ENCODE peak calls at places on chromosomes 16 and 17, in nine cellular contexts. One of them, this sample, is unnamed.

GRCh38 chr16:57091990-57092785 is at the start of gene CPNE2:
- DNase-seq in H1: no peak
- DNase-seq in vagina: no peak
- DNase-seq in endothelial cell of umbilical vein: peak; percentile 65
- DNase-seq in stomach: peak; percentile 59
- DNase-seq in SK-N-MC: no peak
- DNase-seq in HCT116: no peak
- DNase-seq in prostate gland: peak; percentile 54
- DNase-seq in SK-N-SH: peak; percentile 95
- DNase-seq in this sample: no peak

GRCh38 chr17:48351916-48352332 is 78.1 kb downstream of the SKAP1 start:
- DNase-seq in endothelial cell of umbilical vein: peak; percentile 69
- DNase-seq in prostate gland: no peak
- DNase-seq in HCT116: peak; percentile 46
- DNase-seq in H1: no peak
- DNase-seq in stomach: no peak
- DNase-seq in SK-N-SH: peak; percentile 32
- DNase-seq in vagina: no peak
- DNase-seq in SK-N-MC: peak; percentile 12
- DNase-seq in this sample: no peak

GRCh38 chr17:38702900-38703741 is 2.0 kb upstream of the MLLT6 start:
- DNase-seq in vagina: no peak
- DNase-seq in SK-N-SH: no peak
- DNase-seq in H1: no peak
- DNase-seq in SK-N-MC: no peak
- DNase-seq in HCT116: no peak
- DNase-seq in prostate gland: peak; percentile 15
- DNase-seq in endothelial cell of umbilical vein: no peak
- DNase-seq in stomach: peak; percentile 39
- DNase-seq in this sample: no peak

GRCh38 chr16:55835578-55835977 is 2.7 kb upstream of the CES1 start:
- DNase-seq in vagina: no peak
- DNase-seq in prostate gland: peak; percentile 33
- DNase-seq in endothelial cell of umbilical vein: no peak
- DNase-seq in H1: no peak
- DNase-seq in SK-N-MC: no peak
- DNase-seq in stomach: no peak
- DNase-seq in SK-N-SH: peak; percentile 39
- DNase-seq in HCT116: no peak
- DNase-seq in this sample: no peak

GRCh38 chr17:45345554-45346254 is 28.9 kb upstream of the MAP3K14 start:
- DNase-seq in prostate gland: no peak
- DNase-seq in HCT116: no peak
- DNase-seq in SK-N-SH: no peak
- DNase-seq in endothelial cell of umbilical vein: peak; percentile 92
- DNase-seq in stomach: no peak
- DNase-seq in H1: no peak
- DNase-seq in SK-N-MC: peak; percentile 99
- DNase-seq in vagina: no peak
- DNase-seq in this sample: no peak

GRCh38 chr17:83053779-83054451 is 25.5 kb upstream of the METRNL start:
- DNase-seq in vagina: no peak
- DNase-seq in SK-N-SH: no peak
- DNase-seq in stomach: peak; percentile 52
- DNase-seq in SK-N-MC: no peak
- DNase-seq in prostate gland: no peak
- DNase-seq in HCT116: no peak
- DNase-seq in endothelial cell of umbilical vein: no peak
- DNase-seq in H1: no peak
- DNase-seq in this sample: no peak

GRCh38 chr16:3401719-3402397 is 843 bp downstream of the ZNF174 start:
- DNase-seq in H1: no peak
- DNase-seq in HCT116: no peak
- DNase-seq in vagina: no peak
- DNase-seq in stomach: no peak
- DNase-seq in SK-N-MC: no peak
- DNase-seq in endothelial cell of umbilical vein: no peak
- DNase-seq in prostate gland: no peak
- DNase-seq in SK-N-SH: peak; percentile 55
- DNase-seq in this sample: no peak

GRCh38 chr16:78522327-78522726 is 422.9 kb downstream of the WWOX start:
- DNase-seq in vagina: no peak
- DNase-seq in prostate gland: peak; percentile 14
- DNase-seq in SK-N-SH: no peak
- DNase-seq in stomach: no peak
- DNase-seq in HCT116: no peak
- DNase-seq in SK-N-MC: no peak
- DNase-seq in endothelial cell of umbilical vein: no peak
- DNase-seq in H1: no peak
- DNase-seq in this sample: no peak

GRCh38 chr17:81681672-81682071 is 1.9 kb downstream of the ARL16 start:
- DNase-seq in HCT116: no peak
- DNase-seq in endothelial cell of umbilical vein: no peak
- DNase-seq in stomach: no peak
- DNase-seq in vagina: no peak
- DNase-seq in SK-N-SH: no peak
- DNase-seq in H1: no peak
- DNase-seq in prostate gland: no peak
- DNase-seq in SK-N-MC: no peak
- DNase-seq in this sample: no peak

GRCh38 chr17:83135692-83136091 is 56.3 kb downstream of the METRNL start:
- DNase-seq in H1: no peak
- DNase-seq in SK-N-SH: peak; percentile 38
- DNase-seq in SK-N-MC: no peak
- DNase-seq in HCT116: no peak
- DNase-seq in vagina: no peak
- DNase-seq in endothelial cell of umbilical vein: no peak
- DNase-seq in prostate gland: no peak
- DNase-seq in stomach: no peak
- DNase-seq in this sample: no peak

GRCh38 chr17:62627904-62628603 is 584 bp downstream of the MRC2 start:
- DNase-seq in prostate gland: peak; percentile 23
- DNase-seq in SK-N-MC: no peak
- DNase-seq in H1: no peak
- DNase-seq in vagina: no peak
- DNase-seq in endothelial cell of umbilical vein: peak; percentile 55
- DNase-seq in stomach: no peak
- DNase-seq in HCT116: no peak
- DNase-seq in SK-N-SH: peak; percentile 91
- DNase-seq in this sample: no peak

GRCh38 chr16:85946680-85947510 is 47.9 kb downstream of the IRF8 start:
- DNase-seq in endothelial cell of umbilical vein: no peak
- DNase-seq in prostate gland: no peak
- DNase-seq in vagina: no peak
- DNase-seq in H1: no peak
- DNase-seq in SK-N-SH: no peak
- DNase-seq in stomach: no peak
- DNase-seq in HCT116: no peak
- DNase-seq in SK-N-MC: no peak
- DNase-seq in this sample: no peak

GRCh38 chr16:6969594-6969993 is 363.1 kb upstream of the RBFOX1 start:
- DNase-seq in HCT116: no peak
- DNase-seq in endothelial cell of umbilical vein: no peak
- DNase-seq in SK-N-MC: no peak
- DNase-seq in stomach: no peak
- DNase-seq in vagina: no peak
- DNase-seq in SK-N-SH: no peak
- DNase-seq in prostate gland: no peak
- DNase-seq in H1: no peak
- DNase-seq in this sample: no peak

GRCh38 chr16:1261131-1261917 is 5.5 kb downstream of the TPSD1 start:
- DNase-seq in SK-N-MC: no peak
- DNase-seq in endothelial cell of umbilical vein: no peak
- DNase-seq in stomach: no peak
- DNase-seq in HCT116: no peak
- DNase-seq in vagina: no peak
- DNase-seq in prostate gland: no peak
- DNase-seq in SK-N-SH: no peak
- DNase-seq in H1: no peak
- DNase-seq in this sample: no peak

GRCh38 chr17:8818654-8819330 is 19.6 kb upstream of the MFSD6L start:
- DNase-seq in prostate gland: no peak
- DNase-seq in vagina: peak; percentile 61
- DNase-seq in endothelial cell of umbilical vein: no peak
- DNase-seq in H1: no peak
- DNase-seq in SK-N-SH: no peak
- DNase-seq in stomach: no peak
- DNase-seq in SK-N-MC: no peak
- DNase-seq in HCT116: no peak
- DNase-seq in this sample: peak; percentile 77
- TF ChIP-seq POLR2AphosphoS5 in prostate gland: no peak
- TF ChIP-seq POLR2AphosphoS5 in vagina: no peak
- TF ChIP-seq POLR2AphosphoS5 in endothelial cell of umbilical vein: no peak
- TF ChIP-seq POLR2AphosphoS5 in H1: no peak
- TF ChIP-seq POLR2AphosphoS5 in SK-N-SH: no peak
- TF ChIP-seq POLR2AphosphoS5 in stomach: no peak
- TF ChIP-seq POLR2AphosphoS5 in SK-N-MC: no peak
- TF ChIP-seq POLR2AphosphoS5 in HCT116: no peak
- TF ChIP-seq POLR2AphosphoS5 in this sample: no peak

GRCh38 chr17:5821813-5822212 is 237.5 kb upstream of the NLRP1 start:
- DNase-seq in H1: no peak
- DNase-seq in HCT116: no peak
- DNase-seq in prostate gland: no peak
- DNase-seq in SK-N-MC: no peak
- DNase-seq in vagina: no peak
- DNase-seq in stomach: no peak
- DNase-seq in SK-N-SH: no peak
- DNase-seq in endothelial cell of umbilical vein: no peak
- DNase-seq in this sample: no peak
- TF ChIP-seq POLR2AphosphoS5 in H1: no peak
- TF ChIP-seq POLR2AphosphoS5 in HCT116: no peak
- TF ChIP-seq POLR2AphosphoS5 in prostate gland: no peak
- TF ChIP-seq POLR2AphosphoS5 in SK-N-MC: no peak
- TF ChIP-seq POLR2AphosphoS5 in vagina: no peak
- TF ChIP-seq POLR2AphosphoS5 in stomach: no peak
- TF ChIP-seq POLR2AphosphoS5 in SK-N-SH: no peak
- TF ChIP-seq POLR2AphosphoS5 in endothelial cell of umbilical vein: no peak
- TF ChIP-seq POLR2AphosphoS5 in this sample: no peak

GRCh38 chr17:15894913-15895658 is 49.8 kb upstream of the ADORA2B start:
- DNase-seq in prostate gland: no peak
- DNase-seq in SK-N-SH: no peak
- DNase-seq in H1: no peak
- DNase-seq in vagina: no peak
- DNase-seq in stomach: no peak
- DNase-seq in SK-N-MC: no peak
- DNase-seq in endothelial cell of umbilical vein: no peak
- DNase-seq in HCT116: no peak
- DNase-seq in this sample: no peak

GRCh38 chr17:15893333-15894024 is 51.5 kb upstream of the ADORA2B start:
- DNase-seq in endothelial cell of umbilical vein: peak; percentile 63
- DNase-seq in stomach: no peak
- DNase-seq in SK-N-SH: no peak
- DNase-seq in prostate gland: no peak
- DNase-seq in H1: no peak
- DNase-seq in SK-N-MC: no peak
- DNase-seq in vagina: no peak
- DNase-seq in HCT116: no peak
- DNase-seq in this sample: no peak

GRCh38 chr17:15892244-15892643 is 52.7 kb upstream of the ADORA2B start:
- DNase-seq in SK-N-SH: no peak
- DNase-seq in SK-N-MC: no peak
- DNase-seq in HCT116: no peak
- DNase-seq in endothelial cell of umbilical vein: no peak
- DNase-seq in prostate gland: no peak
- DNase-seq in vagina: peak; percentile 55
- DNase-seq in H1: no peak
- DNase-seq in stomach: no peak
- DNase-seq in this sample: no peak

GRCh38 chr17:15892679-15893332 is 52.1 kb upstream of the ADORA2B start:
- DNase-seq in vagina: no peak
- DNase-seq in stomach: no peak
- DNase-seq in SK-N-MC: peak; percentile 32
- DNase-seq in HCT116: no peak
- DNase-seq in endothelial cell of umbilical vein: no peak
- DNase-seq in H1: no peak
- DNase-seq in SK-N-SH: no peak
- DNase-seq in prostate gland: peak; percentile 33
- DNase-seq in this sample: no peak

GRCh38 chr17:15894258-15894657 is 50.7 kb upstream of the ADORA2B start:
- DNase-seq in SK-N-MC: no peak
- DNase-seq in stomach: no peak
- DNase-seq in endothelial cell of umbilical vein: no peak
- DNase-seq in vagina: peak; percentile 70
- DNase-seq in SK-N-SH: no peak
- DNase-seq in prostate gland: no peak
- DNase-seq in H1: no peak
- DNase-seq in HCT116: no peak
- DNase-seq in this sample: no peak
- TF ChIP-seq POLR2AphosphoS5 in SK-N-MC: no peak
- TF ChIP-seq POLR2AphosphoS5 in stomach: no peak
- TF ChIP-seq POLR2AphosphoS5 in endothelial cell of umbilical vein: no peak
- TF ChIP-seq POLR2AphosphoS5 in vagina: no peak
- TF ChIP-seq POLR2AphosphoS5 in SK-N-SH: no peak
- TF ChIP-seq POLR2AphosphoS5 in prostate gland: no peak
- TF ChIP-seq POLR2AphosphoS5 in H1: no peak
- TF ChIP-seq POLR2AphosphoS5 in HCT116: no peak
- TF ChIP-seq POLR2AphosphoS5 in this sample: no peak

GRCh38 chr17:35537569-35538209 is at the start of gene SLFN12L:
- DNase-seq in stomach: no peak
- DNase-seq in SK-N-MC: no peak
- DNase-seq in vagina: no peak
- DNase-seq in SK-N-SH: no peak
- DNase-seq in prostate gland: no peak
- DNase-seq in endothelial cell of umbilical vein: peak; percentile 23
- DNase-seq in HCT116: no peak
- DNase-seq in H1: no peak
- DNase-seq in this sample: no peak

GRCh38 chr17:35541434-35541833 is 4.0 kb upstream of the SLFN12L start:
- DNase-seq in H1: no peak
- DNase-seq in SK-N-MC: no peak
- DNase-seq in SK-N-SH: no peak
- DNase-seq in endothelial cell of umbilical vein: no peak
- DNase-seq in vagina: no peak
- DNase-seq in stomach: no peak
- DNase-seq in prostate gland: no peak
- DNase-seq in HCT116: no peak
- DNase-seq in this sample: no peak

GRCh38 chr17:35536664-35537160 is 766 bp downstream of the SLFN12L start:
- DNase-seq in vagina: no peak
- DNase-seq in H1: no peak
- DNase-seq in SK-N-MC: no peak
- DNase-seq in stomach: no peak
- DNase-seq in prostate gland: no peak
- DNase-seq in HCT116: no peak
- DNase-seq in endothelial cell of umbilical vein: no peak
- DNase-seq in SK-N-SH: no peak
- DNase-seq in this sample: no peak

GRCh38 chr17:35540589-35541404 is 3.3 kb upstream of the SLFN12L start:
- DNase-seq in SK-N-SH: no peak
- DNase-seq in HCT116: no peak
- DNase-seq in SK-N-MC: no peak
- DNase-seq in endothelial cell of umbilical vein: peak; percentile 85
- DNase-seq in stomach: peak; percentile 41
- DNase-seq in H1: no peak
- DNase-seq in prostate gland: no peak
- DNase-seq in vagina: no peak
- DNase-seq in this sample: peak; percentile 94

DNA sequence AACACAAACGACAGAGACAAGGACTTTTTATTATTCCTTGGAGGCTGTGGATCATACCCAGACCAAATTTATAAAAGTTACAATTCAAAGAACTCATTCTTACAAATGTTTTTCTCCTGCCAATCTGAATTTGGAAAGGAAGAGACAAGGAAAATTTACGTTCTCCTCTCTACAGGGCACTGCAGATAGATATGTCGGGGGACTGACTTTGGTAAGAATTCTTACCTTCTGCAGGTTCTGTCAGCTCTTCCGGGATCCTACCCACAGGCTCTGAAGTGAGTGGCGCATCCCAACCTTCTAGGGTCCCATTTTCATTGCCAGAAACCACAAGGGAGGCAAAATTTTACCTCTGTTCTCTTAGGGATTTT is 2.2 kb upstream of the SLFN12L start:
- DNase-seq in SK-N-MC: no peak
- DNase-seq in vagina: no peak
- DNase-seq in H1: no peak
- DNase-seq in stomach: no peak
- DNase-seq in SK-N-SH: no peak
- DNase-seq in endothelial cell of umbilical vein: no peak
- DNase-seq in prostate gland: no peak
- DNase-seq in HCT116: no peak
- DNase-seq in this sample: no peak
- TF ChIP-seq POLR2AphosphoS5 in SK-N-MC: no peak
- TF ChIP-seq POLR2AphosphoS5 in vagina: no peak
- TF ChIP-seq POLR2AphosphoS5 in H1: no peak
- TF ChIP-seq POLR2AphosphoS5 in stomach: no peak
- TF ChIP-seq POLR2AphosphoS5 in SK-N-SH: no peak
- TF ChIP-seq POLR2AphosphoS5 in endothelial cell of umbilical vein: no peak
- TF ChIP-seq POLR2AphosphoS5 in prostate gland: no peak
- TF ChIP-seq POLR2AphosphoS5 in HCT116: no peak
- TF ChIP-seq POLR2AphosphoS5 in this sample: no peak

This sample was measured in esophagus muscularis mucosa.